ENCODE peak calls at places on chromosome 16, in four cellular contexts. D is A549, F is endothelial cell of umbilical vein, Q is GM12878. N is an unnamed sample.

GRCh38 chr16:50635505-50636392 is 45.4 kb downstream of the SNX20 start:
- DNase-seq in D (no peak), F (no peak), Q (no peak), N (peak)

GRCh38 chr16:48194828-48195566 is 39.2 kb upstream of the ABCC12 start:
- DNase-seq in Q (no peak), F (peak), D (no peak), N (no peak)

GRCh38 chr16:67847064-67847861 is at the start of gene CENPT:
- DNase-seq in F (peak), D (no peak), Q (no peak), N (peak)

GRCh38 chr16:1830213-1830612 is 3.2 kb downstream of the FAHD1 start:
- DNase-seq in D (no peak), F (no peak), Q (no peak), N (no peak)

GRCh38 chr16:82059161-82059982 is 24.3 kb downstream of the HSD17B2 start:
- DNase-seq in D (no peak), F (no peak), Q (no peak), N (no peak)

GRCh38 chr16:47943235-47943634 is 212.6 kb downstream of the ABCC12 start:
- DNase-seq in D (no peak), Q (no peak), F (no peak), N (no peak)

GRCh38 chr16:11312718-11313492 is 31.8 kb upstream of the PRM1 start:
- DNase-seq in F (no peak), D (peak), Q (no peak), N (peak)

GRCh38 chr16:9840761-9841665 is 341.2 kb downstream of the GRIN2A start:
- DNase-seq in Q (peak), F (no peak), D (no peak), N (peak)

GRCh38 chr16:50521246-50521900 is 26.8 kb upstream of the NKD1 start:
- DNase-seq in Q (no peak), F (no peak), D (no peak), N (no peak)

GRCh38 chr16:4688674-4689045 is 4.7 kb upstream of the NUDT16L1 start:
- DNase-seq in D (no peak), F (no peak), Q (no peak), N (no peak)

GRCh38 chr16:17470871-17471744 is at the start of gene XYLT1:
- DNase-seq in F (no peak), Q (no peak), D (peak), N (peak)

GRCh38 chr16:2955779-2956565 is 8.1 kb upstream of the KREMEN2 start:
- DNase-seq in F (no peak), Q (no peak), D (no peak), N (peak)

GRCh38 chr16:13936596-13937081 is 16.7 kb downstream of the ERCC4 start:
- DNase-seq in Q (no peak), F (no peak), D (peak), N (peak)

GRCh38 chr16:1592446-1592845 is 19.4 kb downstream of the IFT140 start:
- DNase-seq in D (no peak), F (no peak), Q (no peak), N (no peak)

GRCh38 chr16:4052801-4053662 is 63.2 kb downstream of the ADCY9 start:
- DNase-seq in F (peak), D (no peak), Q (no peak), N (peak)

GRCh38 chr16:53937068-53937614 is 233.2 kb downstream of the FTO start:
- DNase-seq in D (no peak), Q (no peak), F (no peak), N (no peak)

GRCh38 chr16:29710227-29711219 is 31.5 kb downstream of the QPRT start:
- DNase-seq in D (peak), Q (no peak), F (peak), N (peak)

GRCh38 chr16:5791011-5791410 is 693.4 kb upstream of the EEF2KMT start:
- DNase-seq in Q (no peak), D (no peak), F (no peak), N (no peak)

GRCh38 chr16:83253526-83253925 is 554.3 kb upstream of the HSBP1 start:
- DNase-seq in Q (no peak), D (no peak), F (no peak), N (no peak)

GRCh38 chr16:76246587-76246986 is 30.6 kb upstream of the CNTNAP4 start:
- DNase-seq in F (no peak), D (no peak), Q (no peak), N (no peak)

GRCh38 chr16:84016477-84016876 is 26.1 kb downstream of the SLC38A8 start:
- DNase-seq in F (no peak), D (no peak), Q (no peak), N (no peak)

GRCh38 chr16:66478733-66479511 is 51.8 kb downstream of the BEAN1 start:
- DNase-seq in Q (peak), D (peak), F (peak), N (peak)

GRCh38 chr16:24045641-24046040 is 209.9 kb downstream of the PRKCB start:
- DNase-seq in D (peak), F (no peak), Q (no peak), N (no peak)

GRCh38 chr16:56742030-56742984 is 12.4 kb downstream of the NUP93 start:
- DNase-seq in D (no peak), Q (no peak), F (peak), N (no peak)

GRCh38 chr16:5069854-5070253 is 1.8 kb upstream of the ALG1 start:
- DNase-seq in D (no peak), Q (no peak), F (no peak), N (no peak)

GRCh38 chr16:74713325-74713724 is 12.7 kb upstream of the MLKL start:
- DNase-seq in D (no peak), F (no peak), Q (no peak), N (no peak)

GRCh38 chr16:626174-626765 is 4.5 kb upstream of the WFIKKN1 start:
- DNase-seq in D (no peak), F (no peak), Q (no peak), N (no peak)

GRCh38 chr16:14151256-14152030 is 80.3 kb downstream of the MRTFB start:
- DNase-seq in D (no peak), Q (no peak), F (no peak), N (no peak)

GRCh38 chr16:51508813-51509212 is 357.7 kb upstream of the SALL1 start:
- DNase-seq in F (no peak), Q (no peak), D (no peak), N (no peak)

GRCh38 chr16:13935408-13935807 is 15.5 kb downstream of the ERCC4 start:
- DNase-seq in D (no peak), F (no peak), Q (no peak), N (peak)

GRCh38 chr16:75580-76501 is 2.2 kb upstream of the MPG start:
- DNase-seq in Q (no peak), D (no peak), F (peak), N (peak)

GRCh38 chr16:27759301-27759871 is 209.4 kb downstream of the KATNIP start:
- DNase-seq in F (peak), Q (no peak), D (no peak), N (no peak)

GRCh38 chr16:24589997-24590396 is 50.6 kb downstream of the RBBP6 start:
- DNase-seq in Q (no peak), D (no peak), F (peak), N (no peak)

DNA sequence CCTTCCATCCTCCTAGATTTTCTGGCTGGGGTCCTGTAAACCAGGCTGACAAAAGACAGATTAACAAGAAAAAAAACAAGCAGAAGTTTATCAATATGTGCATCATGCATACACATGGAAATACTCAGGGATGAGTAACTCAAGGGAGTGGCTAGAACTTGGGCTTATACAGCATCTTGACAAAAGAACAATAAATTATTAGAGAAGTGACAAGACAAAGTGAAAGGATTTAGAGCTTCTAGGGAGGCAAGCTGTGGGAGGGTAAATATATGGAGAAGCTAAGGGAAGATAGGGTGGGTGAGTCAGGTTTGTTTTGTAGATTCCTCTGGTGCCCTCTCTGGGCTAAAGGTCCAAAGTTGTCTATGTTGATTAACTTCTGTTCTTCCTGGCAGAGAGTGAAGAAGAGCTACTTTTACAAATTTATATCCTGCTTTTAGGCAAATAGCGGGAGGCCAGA is 48.0 kb upstream of the NDRG4 start:
- DNase-seq in D (peak), Q (no peak), F (peak), N (peak)
- TF ChIP-seq MAX in D (no peak), Q (no peak), F (no peak), N (no peak)

DNA sequence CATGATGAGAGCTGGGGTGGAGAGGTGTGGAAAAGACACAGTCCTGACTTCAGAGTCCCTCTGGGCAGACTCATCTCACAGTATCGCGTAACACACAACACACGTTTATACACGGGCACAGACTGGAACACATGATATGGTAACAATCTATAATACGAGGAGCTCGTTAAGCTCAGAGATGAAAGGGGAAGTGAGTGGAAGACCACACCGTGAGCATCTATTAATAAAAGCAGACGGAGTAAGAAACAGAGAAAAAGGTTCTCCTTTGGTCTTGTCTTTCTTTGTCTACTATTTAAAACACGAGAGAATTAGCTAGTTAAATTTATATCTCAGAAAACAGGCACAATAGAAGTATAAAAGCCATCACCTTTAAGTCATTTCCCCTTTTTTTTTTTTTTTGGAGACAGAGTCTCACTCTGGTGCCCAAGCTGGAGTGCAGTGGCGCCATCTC is 13.5 kb downstream of the ANKRD11 start:
- DNase-seq in D (no peak), Q (peak), F (no peak), N (peak)
- H3K4me3 ChIP-seq in D (no peak), Q (peak), F (no peak), N (no peak)

DNA sequence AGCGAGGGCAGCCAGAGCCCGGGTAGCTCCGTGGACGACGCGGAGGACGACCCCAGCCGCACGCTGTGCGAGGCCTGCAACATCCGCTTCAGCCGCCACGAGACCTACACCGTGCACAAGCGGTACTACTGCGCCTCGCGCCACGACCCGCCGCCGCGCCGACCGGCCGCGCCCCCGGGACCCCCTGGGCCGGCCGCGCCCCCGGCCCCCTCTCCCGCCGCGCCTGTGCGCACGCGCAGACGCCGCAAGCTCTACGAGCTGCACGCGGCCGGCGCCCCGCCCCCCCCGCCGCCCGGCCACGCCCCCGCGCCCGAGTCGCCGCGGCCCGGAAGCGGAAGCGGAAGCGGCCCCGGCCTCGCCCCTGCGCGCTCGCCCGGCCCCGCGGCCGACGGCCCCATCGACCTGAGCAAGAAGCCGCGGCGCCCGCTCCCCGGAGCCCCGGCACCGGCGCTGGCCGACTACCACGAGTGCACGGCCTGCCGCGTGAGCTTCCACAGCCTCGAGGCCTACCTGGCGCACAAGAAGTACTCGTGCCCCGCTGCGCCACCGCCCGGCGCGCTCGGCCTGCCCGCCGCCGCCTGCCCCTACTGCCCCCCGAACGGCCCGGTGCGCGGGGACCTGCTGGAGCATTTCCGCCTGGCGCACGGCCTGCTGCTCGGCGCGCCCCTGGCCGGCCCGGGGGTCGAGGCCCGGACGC is 36.1 kb upstream of the ZC3H18 start:
- DNase-seq in D (peak), Q (no peak), F (peak), N (peak)
- TF ChIP-seq POLR2A in D (peak), Q (peak), F (peak), N (peak)

DNA sequence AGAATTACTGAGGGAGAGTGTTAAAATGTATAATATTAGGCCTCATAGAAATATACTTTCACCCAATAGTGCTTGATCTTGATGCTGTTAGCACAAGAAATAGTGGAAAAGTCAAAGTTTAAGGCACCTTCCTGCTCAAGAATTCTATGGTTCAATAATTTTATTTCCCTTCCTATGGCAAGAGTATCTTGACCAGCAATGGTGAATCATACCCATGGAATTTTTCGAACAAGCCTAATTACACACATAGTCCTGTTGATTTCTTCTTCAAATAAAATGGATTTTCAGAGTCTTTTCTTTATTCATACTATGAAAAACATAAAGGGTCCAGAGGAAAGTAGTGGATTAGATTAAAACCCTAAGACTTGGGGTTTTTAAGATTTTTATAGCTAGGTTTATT is 810.6 kb downstream of the CDH11 start:
- DNase-seq in F (no peak), Q (no peak), D (no peak), N (no peak)
- TF ChIP-seq MAX in F (no peak), Q (no peak), D (no peak), N (no peak)

GRCh38 chr16:65071371-65072311 is 50.2 kb downstream of the CDH11 start:
- DNase-seq in F (peak), Q (no peak), D (no peak), N (no peak)
- H3K4me3 ChIP-seq in F (no peak), Q (no peak), D (no peak), N (no peak)

DNA sequence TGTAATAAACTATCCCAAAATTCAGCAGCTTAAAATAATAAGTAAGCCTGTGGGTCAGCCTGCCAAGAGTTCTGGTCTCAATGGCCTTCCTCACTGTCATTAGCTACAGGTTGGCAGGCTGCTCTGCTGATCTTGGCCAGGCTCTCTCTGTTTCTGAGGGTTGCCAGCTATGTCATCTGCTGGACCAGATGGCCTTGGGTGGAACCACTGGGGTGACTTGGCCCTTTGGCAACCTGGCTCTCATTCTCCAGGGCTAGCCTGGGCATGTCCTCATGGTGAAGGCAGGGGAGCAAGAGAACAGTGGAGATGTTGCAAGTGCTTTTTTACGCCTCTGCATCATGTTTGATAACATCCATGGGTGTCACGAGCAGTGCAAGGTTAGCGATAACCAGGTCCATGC is 13.9 kb downstream of the ITGAM start:
- DNase-seq in Q (no peak), F (no peak), D (no peak), N (no peak)
- TF ChIP-seq POLR2A in Q (no peak), F (no peak), D (no peak), N (no peak)

GRCh38 chr16:55301385-55302008 is 22.5 kb upstream of the IRX6 start:
- DNase-seq in F (no peak), Q (no peak), D (no peak), N (peak)
- TF ChIP-seq MAX in F (no peak), Q (no peak), D (no peak), N (no peak)

GRCh38 chr16:87057951-87058560 is 259.1 kb downstream of the C16orf95 start:
- DNase-seq in Q (no peak), D (no peak), F (no peak), N (no peak)

GRCh38 chr16:87058728-87059250 is 258.4 kb downstream of the C16orf95 start:
- DNase-seq in Q (no peak), D (no peak), F (no peak), N (no peak)

GRCh38 chr16:87062569-87063442 is 254.4 kb downstream of the C16orf95 start:
- DNase-seq in F (peak), Q (no peak), D (peak), N (peak)

GRCh38 chr16:87061521-87061920 is 255.7 kb downstream of the C16orf95 start:
- DNase-seq in D (no peak), Q (no peak), F (peak), N (no peak)

GRCh38 chr16:87060026-87060986 is 256.9 kb downstream of the C16orf95 start:
- DNase-seq in Q (no peak), D (no peak), F (peak), N (peak)
- H3K4me3 ChIP-seq in Q (peak), D (no peak), F (peak), N (peak)

DNA sequence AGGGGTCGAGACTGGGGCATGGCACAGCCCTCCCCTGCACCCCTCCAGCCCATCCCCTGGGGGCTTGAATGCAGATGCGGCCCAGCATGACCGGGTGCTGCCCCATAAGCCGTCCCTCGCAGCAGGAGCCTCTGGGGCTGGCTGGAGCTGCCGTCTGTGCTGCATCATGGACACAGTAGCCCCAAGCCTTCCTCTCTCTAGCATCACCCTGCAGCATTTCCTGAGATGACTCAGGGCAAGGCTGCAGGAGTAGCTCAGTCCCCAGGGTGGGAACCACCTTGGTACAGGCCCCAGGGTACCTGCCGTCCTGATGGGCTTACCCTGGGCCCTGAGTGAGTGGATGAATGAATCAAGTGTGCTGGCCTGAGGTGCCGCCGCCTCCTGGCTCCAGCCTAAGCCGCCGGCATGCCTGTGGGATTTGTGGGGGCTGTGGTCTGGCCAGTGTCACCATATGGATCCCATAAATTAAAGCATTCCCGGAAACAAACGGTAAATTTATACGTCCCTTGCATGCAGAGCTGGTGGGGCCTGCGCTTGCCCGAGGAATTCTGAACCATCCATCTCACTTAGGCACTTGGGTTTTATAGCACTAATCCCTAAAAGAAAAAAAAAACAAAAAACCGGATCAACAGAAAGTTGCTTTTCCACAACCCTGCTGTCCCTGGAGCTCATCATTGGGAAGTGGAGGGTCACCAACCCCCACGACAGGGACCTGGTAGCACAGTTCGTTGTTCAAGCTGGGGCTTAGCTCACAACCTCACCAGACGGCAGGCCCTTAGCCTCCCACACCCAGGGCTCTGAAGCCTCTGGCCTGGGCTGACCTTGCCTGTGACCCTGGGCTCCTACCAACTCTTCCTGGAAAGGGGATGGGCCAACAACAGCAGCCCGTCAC is 242.6 kb upstream of the CIBAR2 start:
- DNase-seq in F (no peak), D (no peak), Q (no peak), N (no peak)
- TF ChIP-seq POLR2A in F (no peak), D (no peak), Q (no peak), N (no peak)

N was measured in NB4.